ENCODE peak calls at places on chromosome 14, in six cellular contexts. Y, F, A, K, W and C are unnamed samples.

GRCh38 chr14:54682578-54682977 is 115.7 kb downstream of the SAMD4A start:
- DNase-seq in Y (no peak), F (no peak), A (no peak), K (no peak), W (no peak), C (no peak)

GRCh38 chr14:53265025-53265424 is 111.9 kb upstream of the DDHD1 start:
- DNase-seq in Y (no peak), F (no peak), A (no peak), K (no peak), W (no peak), C (no peak)

GRCh38 chr14:73865536-73866113 is 14.0 kb downstream of the PTGR2 start:
- DNase-seq in Y (no peak), F (no peak), A (no peak), K (no peak), W (no peak), C (no peak)

GRCh38 chr14:37403656-37404055 is 191.4 kb downstream of the FOXA1 start:
- DNase-seq in Y (no peak), F (no peak), A (no peak), K (no peak), W (no peak), C (no peak)

GRCh38 chr14:73238262-73238852 is 1.1 kb downstream of the PAPLN start:
- DNase-seq in Y (peak), F (no peak), A (peak), K (peak), W (no peak), C (no peak)

GRCh38 chr14:39109893-39110715 is 4.0 kb upstream of the GEMIN2 start:
- DNase-seq in Y (no peak), F (no peak), A (no peak), K (peak), W (no peak), C (no peak)

GRCh38 chr14:35766700-35767082 is 42.4 kb downstream of the RALGAPA1 start:
- DNase-seq in Y (no peak), F (no peak), A (no peak), K (no peak), W (no peak), C (no peak)

GRCh38 chr14:55281316-55281839 is 10.2 kb downstream of the FBXO34 start:
- DNase-seq in Y (no peak), F (no peak), A (no peak), K (no peak), W (no peak), C (no peak)

GRCh38 chr14:53128303-53128702 is 24.8 kb downstream of the DDHD1 start:
- DNase-seq in Y (no peak), F (no peak), A (no peak), K (no peak), W (no peak), C (no peak)

GRCh38 chr14:56474419-56475022 is 105.1 kb upstream of the TMEM260 start:
- DNase-seq in Y (peak), F (no peak), A (peak), K (peak), W (no peak), C (peak)

GRCh38 chr14:96268426-96269358 is 12.7 kb downstream of the BDKRB1 start:
- DNase-seq in Y (no peak), F (peak), A (no peak), K (no peak), W (no peak), C (no peak)

GRCh38 chr14:23727566-23728335 is 91.6 kb downstream of the DHRS2 start:
- DNase-seq in Y (peak), F (no peak), A (peak), K (peak), W (no peak), C (peak)

GRCh38 chr14:44988694-44989093 is 26.7 kb downstream of the TOGARAM1 start:
- DNase-seq in Y (no peak), F (no peak), A (no peak), K (no peak), W (no peak), C (no peak)

GRCh38 chr14:99758915-99759545 is 34.2 kb upstream of the EML1 start:
- DNase-seq in Y (no peak), F (no peak), A (no peak), K (no peak), W (no peak), C (no peak)

GRCh38 chr14:21096889-21097615 is 1.4 kb downstream of the ZNF219 start:
- DNase-seq in Y (no peak), F (no peak), A (no peak), K (no peak), W (no peak), C (no peak)

GRCh38 chr14:100027771-100028490 is 37.3 kb upstream of the EVL start:
- DNase-seq in Y (no peak), F (no peak), A (no peak), K (no peak), W (no peak), C (no peak)

GRCh38 chr14:90491221-90491867 is 94.5 kb downstream of the CALM1 start:
- DNase-seq in Y (no peak), F (peak), A (no peak), K (no peak), W (no peak), C (no peak)

GRCh38 chr14:76904740-76905569 is 78.7 kb downstream of the LRRC74A start:
- DNase-seq in Y (peak), F (no peak), A (peak), K (no peak), W (peak), C (no peak)

GRCh38 chr14:74704656-74705055 is 8.2 kb downstream of the AREL1 start:
- DNase-seq in Y (no peak), F (no peak), A (no peak), K (no peak), W (no peak), C (no peak)

GRCh38 chr14:90740946-90741681 is 75.1 kb downstream of the TTC7B start:
- DNase-seq in Y (no peak), F (peak), A (no peak), K (no peak), W (no peak), C (no peak)

GRCh38 chr14:92960706-92961566 is 38.0 kb downstream of the CHGA start:
- DNase-seq in Y (peak), F (no peak), A (no peak), K (no peak), W (no peak), C (no peak)

GRCh38 chr14:94620597-94620996 is 8.4 kb downstream of the SERPINA3 start:
- DNase-seq in Y (no peak), F (no peak), A (no peak), K (no peak), W (no peak), C (no peak)

GRCh38 chr14:64919618-64920017 is 5.4 kb downstream of the CHURC1 start:
- DNase-seq in Y (no peak), F (no peak), A (peak), K (no peak), W (no peak), C (no peak)
- TF ChIP-seq ZNF274 in Y (no peak), F (no peak), A (no peak), K (no peak), W (no peak), C (no peak)

GRCh38 chr14:61268797-61269196 is 12.3 kb downstream of the TMEM30B start:
- DNase-seq in Y (no peak), F (no peak), A (no peak), K (no peak), W (no peak), C (no peak)
- TF ChIP-seq ZNF274 in Y (no peak), F (no peak), A (no peak), K (no peak), W (no peak), C (no peak)

GRCh38 chr14:88478931-88479330 is 75.9 kb downstream of the PTPN21 start:
- DNase-seq in Y (no peak), F (no peak), A (no peak), K (no peak), W (no peak), C (no peak)

GRCh38 chr14:88479574-88479987 is 75.2 kb downstream of the PTPN21 start:
- DNase-seq in Y (no peak), F (no peak), A (no peak), K (no peak), W (no peak), C (no peak)

GRCh38 chr14:88482524-88482923 is 72.3 kb downstream of the PTPN21 start:
- DNase-seq in Y (no peak), F (no peak), A (no peak), K (no peak), W (no peak), C (no peak)

GRCh38 chr14:88481089-88481488 is 73.7 kb downstream of the PTPN21 start:
- DNase-seq in Y (no peak), F (no peak), A (no peak), K (no peak), W (no peak), C (no peak)

DNA sequence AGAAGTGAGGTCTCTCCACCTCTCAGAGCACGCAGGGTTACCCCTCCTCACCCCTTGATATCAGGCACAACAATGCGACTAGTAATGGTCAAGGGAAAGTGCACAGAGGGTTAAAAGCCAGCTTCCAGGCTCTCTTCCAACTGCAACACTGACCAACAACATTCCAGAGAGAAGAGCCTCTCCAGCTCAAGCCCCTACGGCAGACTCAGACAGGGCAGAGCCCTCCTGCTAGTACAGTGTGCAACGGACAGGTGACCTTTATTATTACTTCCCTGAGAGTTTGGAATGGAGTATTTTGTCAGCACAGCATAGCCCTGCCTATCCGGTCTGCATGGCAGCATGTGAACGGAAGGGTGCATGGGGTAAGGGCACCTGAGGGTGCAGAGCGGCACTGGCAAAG is 73.0 kb downstream of the PTPN21 start:
- DNase-seq in Y (no peak), F (no peak), A (no peak), K (no peak), W (no peak), C (no peak)
- TF ChIP-seq ZNF274 in Y (no peak), F (no peak), A (no peak), K (no peak), W (no peak), C (no peak)

DNA sequence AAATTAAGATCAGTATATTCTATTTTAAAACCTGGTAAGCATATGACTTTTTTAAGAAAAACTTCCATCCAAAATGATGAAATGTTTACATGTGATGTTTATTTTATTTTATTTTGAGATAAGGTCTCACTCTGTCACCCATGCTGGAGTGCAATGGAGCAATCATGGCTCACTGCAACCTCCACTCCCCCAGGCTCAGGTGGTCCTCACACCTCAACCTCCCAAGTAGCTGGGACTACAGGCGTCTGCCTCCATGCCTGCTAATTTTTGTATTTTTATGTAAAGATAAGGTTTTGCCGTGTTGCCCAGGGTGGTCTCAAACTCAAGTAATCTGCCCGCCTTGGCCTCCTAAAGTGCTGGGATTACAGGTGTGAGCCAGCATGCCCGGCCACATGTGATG is 141.8 kb downstream of the ZFP36L1 start:
- DNase-seq in Y (no peak), F (no peak), A (no peak), K (no peak), W (no peak), C (no peak)
- TF ChIP-seq ZNF274 in Y (no peak), F (no peak), A (no peak), K (no peak), W (no peak), C (no peak)

DNA sequence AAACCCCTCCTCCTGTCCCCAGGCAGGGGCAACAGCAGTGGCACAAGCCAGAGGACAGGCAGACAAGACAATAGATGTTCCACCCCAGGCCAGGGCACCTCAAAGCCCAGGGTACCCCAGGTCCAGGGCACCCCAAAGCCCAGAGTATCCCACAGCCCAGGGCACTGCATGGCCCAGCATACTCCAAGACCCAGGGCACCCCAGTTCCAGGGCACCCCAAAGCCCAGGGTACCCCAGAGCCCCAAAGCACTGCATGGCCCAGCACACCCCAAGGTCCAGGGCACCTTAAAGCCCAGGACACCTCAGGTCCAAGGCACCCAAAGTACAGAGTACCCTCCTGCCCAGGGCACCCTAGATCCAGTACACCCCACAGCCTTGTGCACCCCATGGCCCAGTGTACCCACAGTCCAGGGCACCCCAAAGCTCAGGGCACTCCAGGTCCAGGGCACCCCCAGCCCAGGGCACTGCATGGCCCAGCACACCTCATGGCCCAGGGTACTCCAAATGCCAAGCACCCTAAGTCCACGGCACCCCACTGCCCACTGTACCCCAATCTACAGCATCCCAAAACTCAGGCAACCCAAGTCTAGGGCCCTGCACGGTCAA is 6.1 kb downstream of the JAG2 start:
- DNase-seq in Y (no peak), F (no peak), A (peak), K (peak), W (no peak), C (no peak)
- TF ChIP-seq ZNF274 in Y (no peak), F (no peak), A (no peak), K (no peak), W (no peak), C (no peak)

DNA sequence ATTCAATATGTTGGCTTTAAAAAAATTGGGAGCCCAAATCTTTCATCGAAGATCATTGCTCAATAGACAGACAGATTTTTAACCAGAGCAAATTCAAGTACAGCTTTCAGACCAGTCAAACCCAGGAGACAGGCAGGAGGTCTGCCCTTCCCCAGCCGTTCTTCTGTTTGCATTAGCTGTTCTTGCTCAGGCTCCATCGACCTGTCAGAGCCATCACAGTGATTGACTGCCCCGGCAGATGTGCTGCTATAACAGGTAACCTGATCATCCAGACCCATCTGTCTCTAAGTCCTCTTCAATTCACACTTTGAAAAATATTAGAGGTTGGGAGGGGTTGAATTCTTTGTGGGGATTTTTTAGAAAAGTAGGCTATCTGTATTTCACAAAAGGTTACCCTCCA is 453.5 kb downstream of the FOXG1 start:
- DNase-seq in Y (no peak), F (no peak), A (no peak), K (no peak), W (no peak), C (no peak)
- TF ChIP-seq ZNF274 in Y (no peak), F (no peak), A (no peak), K (no peak), W (no peak), C (no peak)

GRCh38 chr14:104287301-104288009 is 149.1 kb downstream of the KIF26A start:
- DNase-seq in Y (no peak), F (no peak), A (no peak), K (no peak), W (no peak), C (no peak)
- TF ChIP-seq ZNF274 in Y (no peak), F (no peak), A (no peak), K (no peak), W (no peak), C (no peak)